ENCODE peak calls at places on chromosomes 11 and 22, in eight cellular contexts. E, S, U, P, H, X, Y and F are unnamed samples.

GRCh38 chr11:61140416-61140815 is 20.8 kb downstream of the VPS37C start:
- DNase-seq in E (no peak), S (no peak), U (no peak), P (no peak), H (no peak), X (no peak), Y (no peak), F (no peak)

GRCh38 chr22:19723990-19724827 is 870 bp downstream of the GP1BB start:
- DNase-seq in E (no peak), S (no peak), U (peak), P (peak), H (peak), X (no peak), Y (no peak), F (no peak)

GRCh38 chr11:75547617-75548054 is 14.4 kb upstream of the SERPINH1 start:
- DNase-seq in E (peak), S (peak), U (peak), P (no peak), H (peak), X (peak), Y (peak), F (no peak)

GRCh38 chr11:83520849-83521248 is 234.7 kb upstream of the CCDC90B start:
- DNase-seq in E (no peak), S (no peak), U (no peak), P (no peak), H (no peak), X (no peak), Y (no peak), F (no peak)

GRCh38 chr11:36150986-36151385 is 138.2 kb downstream of the COMMD9 start:
- DNase-seq in E (no peak), S (no peak), U (no peak), P (no peak), H (no peak), X (peak), Y (no peak), F (no peak)

GRCh38 chr11:124602193-124602592 is 9.0 kb upstream of the PANX3 start:
- DNase-seq in E (no peak), S (no peak), U (peak), P (no peak), H (no peak), X (peak), Y (peak), F (no peak)

GRCh38 chr11:114619659-114620173 is 24.1 kb upstream of the NXPE4 start:
- DNase-seq in E (no peak), S (no peak), U (no peak), P (no peak), H (no peak), X (no peak), Y (no peak), F (no peak)

GRCh38 chr11:94751806-94752205 is 16.4 kb upstream of the AMOTL1 start:
- DNase-seq in E (no peak), S (no peak), U (peak), P (no peak), H (no peak), X (peak), Y (peak), F (no peak)

GRCh38 chr11:76694664-76695063 is 24.1 kb upstream of the LRRC32 start:
- DNase-seq in E (no peak), S (no peak), U (peak), P (no peak), H (no peak), X (peak), Y (peak), F (no peak)

GRCh38 chr22:27877501-27877900 is 41.6 kb downstream of the PITPNB start:
- DNase-seq in E (no peak), S (no peak), U (no peak), P (no peak), H (no peak), X (no peak), Y (no peak), F (no peak)

GRCh38 chr22:39250838-39251237 is 6.1 kb upstream of the PDGFB start:
- DNase-seq in E (no peak), S (no peak), U (no peak), P (no peak), H (no peak), X (no peak), Y (no peak), F (no peak)

GRCh38 chr11:93648168-93648567 is 13.3 kb upstream of the CEP295 start:
- DNase-seq in E (no peak), S (no peak), U (peak), P (no peak), H (no peak), X (peak), Y (peak), F (no peak)

GRCh38 chr11:9803685-9804413 is 140.0 kb downstream of the SWAP70 start:
- DNase-seq in E (no peak), S (no peak), U (no peak), P (no peak), H (no peak), X (peak), Y (no peak), F (no peak)

GRCh38 chr22:39134366-39135091 is 18.0 kb downstream of the CBX7 start:
- DNase-seq in E (no peak), S (no peak), U (no peak), P (no peak), H (no peak), X (no peak), Y (no peak), F (no peak)

GRCh38 chr11:118531597-118532084 is 649 bp downstream of the TMEM25 start:
- DNase-seq in E (no peak), S (no peak), U (no peak), P (no peak), H (no peak), X (no peak), Y (no peak), F (no peak)

GRCh38 chr11:19810852-19811251 is 98.2 kb downstream of the NAV2 start:
- DNase-seq in E (no peak), S (no peak), U (peak), P (no peak), H (no peak), X (no peak), Y (no peak), F (no peak)

GRCh38 chr22:33589297-33589696 is 331.0 kb downstream of the LARGE1 start:
- DNase-seq in E (no peak), S (no peak), U (no peak), P (no peak), H (no peak), X (no peak), Y (no peak), F (no peak)

DNA sequence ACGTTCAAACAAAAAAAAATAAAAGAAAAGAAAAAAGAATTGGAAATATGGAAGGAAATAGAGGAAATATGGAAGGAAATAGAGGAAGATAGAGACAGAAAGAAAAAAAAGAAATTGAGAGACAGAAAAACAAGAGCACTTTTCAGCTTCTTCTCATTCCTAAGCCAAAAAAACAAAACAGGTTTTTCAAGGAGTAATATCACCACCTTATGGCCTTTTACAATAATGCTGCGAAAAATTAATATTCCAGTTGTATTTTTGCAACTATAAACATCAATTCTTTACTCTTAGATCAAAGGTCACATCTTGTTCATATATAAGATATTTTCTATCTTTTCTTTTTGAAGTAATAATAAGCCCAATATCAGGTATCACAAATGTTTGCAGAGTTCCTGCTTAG is 328.3 kb downstream of the FAT3 start:
- DNase-seq in E (no peak), S (no peak), U (peak), P (no peak), H (no peak), X (peak), Y (no peak), F (no peak)
- TF ChIP-seq CTCF in E (no peak), S (no peak), U (peak), P (no peak), H (peak), X (peak), Y (peak), F (peak)

GRCh38 chr11:120228794-120229384 is 11.1 kb upstream of the POU2F3 start:
- DNase-seq in E (peak), S (no peak), U (no peak), P (no peak), H (no peak), X (no peak), Y (no peak), F (no peak)
- TF ChIP-seq CTCF in E (peak), S (no peak), U (peak), P (no peak), H (peak), X (no peak), Y (peak), F (peak)

GRCh38 chr11:26905368-26905767 is 88.5 kb upstream of the FIBIN start:
- DNase-seq in E (no peak), S (no peak), U (no peak), P (no peak), H (no peak), X (peak), Y (peak), F (no peak)
- TF ChIP-seq CTCF in E (no peak), S (no peak), U (no peak), P (no peak), H (no peak), X (peak), Y (no peak), F (no peak)

DNA sequence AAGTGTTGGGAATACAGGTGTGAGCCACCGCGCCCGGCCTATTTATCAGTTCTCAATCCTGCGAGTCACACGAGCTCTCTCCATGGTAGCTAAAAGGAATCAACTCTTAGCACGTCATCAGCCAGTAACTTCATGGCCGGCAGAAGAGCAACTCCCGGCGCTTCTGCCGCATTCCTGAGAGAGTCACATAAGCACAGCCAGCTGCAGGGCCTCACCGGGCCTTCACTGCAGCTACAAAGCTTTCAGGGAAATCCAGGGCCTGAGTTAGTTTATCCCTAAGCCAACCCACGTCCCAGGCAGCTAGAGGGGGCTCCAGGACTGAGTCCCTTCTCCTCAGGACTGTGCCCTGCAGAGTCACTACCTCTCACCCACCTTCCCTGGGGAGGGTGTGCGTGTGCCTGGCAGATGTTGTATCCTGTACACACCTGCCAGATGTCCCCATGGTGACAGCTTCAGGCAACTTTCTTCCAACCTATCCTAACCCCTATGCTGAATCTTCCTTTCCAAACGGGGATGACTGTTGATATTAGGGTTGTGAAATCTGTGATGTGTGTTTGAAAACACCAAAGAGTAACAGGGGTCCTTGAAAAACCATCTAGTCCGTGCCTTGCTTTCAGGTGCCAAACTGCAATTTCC is 45.9 kb upstream of the ARFGAP3 start:
- DNase-seq in E (no peak), S (no peak), U (no peak), P (no peak), H (no peak), X (peak), Y (no peak), F (no peak)
- TF ChIP-seq CTCF in E (no peak), S (no peak), U (no peak), P (no peak), H (no peak), X (no peak), Y (no peak), F (no peak)

GRCh38 chr11:1128333-1129142 is 29.2 kb upstream of the MUC5AC start:
- DNase-seq in E (peak), S (no peak), U (no peak), P (no peak), H (no peak), X (no peak), Y (no peak), F (no peak)

GRCh38 chr11:1126491-1126926 is 31.2 kb upstream of the MUC5AC start:
- DNase-seq in E (no peak), S (no peak), U (no peak), P (no peak), H (no peak), X (no peak), Y (no peak), F (no peak)

GRCh38 chr11:1125803-1126202 is 31.9 kb upstream of the MUC5AC start:
- DNase-seq in E (no peak), S (no peak), U (no peak), P (no peak), H (no peak), X (no peak), Y (no peak), F (no peak)

GRCh38 chr11:1127664-1128162 is 30.0 kb upstream of the MUC5AC start:
- DNase-seq in E (no peak), S (no peak), U (no peak), P (no peak), H (no peak), X (no peak), Y (no peak), F (no peak)

GRCh38 chr11:1126935-1127663 is 30.7 kb upstream of the MUC5AC start:
- DNase-seq in E (no peak), S (peak), U (no peak), P (no peak), H (no peak), X (no peak), Y (no peak), F (no peak)
- TF ChIP-seq CTCF in E (no peak), S (no peak), U (no peak), P (no peak), H (no peak), X (no peak), Y (no peak), F (no peak)

DNA sequence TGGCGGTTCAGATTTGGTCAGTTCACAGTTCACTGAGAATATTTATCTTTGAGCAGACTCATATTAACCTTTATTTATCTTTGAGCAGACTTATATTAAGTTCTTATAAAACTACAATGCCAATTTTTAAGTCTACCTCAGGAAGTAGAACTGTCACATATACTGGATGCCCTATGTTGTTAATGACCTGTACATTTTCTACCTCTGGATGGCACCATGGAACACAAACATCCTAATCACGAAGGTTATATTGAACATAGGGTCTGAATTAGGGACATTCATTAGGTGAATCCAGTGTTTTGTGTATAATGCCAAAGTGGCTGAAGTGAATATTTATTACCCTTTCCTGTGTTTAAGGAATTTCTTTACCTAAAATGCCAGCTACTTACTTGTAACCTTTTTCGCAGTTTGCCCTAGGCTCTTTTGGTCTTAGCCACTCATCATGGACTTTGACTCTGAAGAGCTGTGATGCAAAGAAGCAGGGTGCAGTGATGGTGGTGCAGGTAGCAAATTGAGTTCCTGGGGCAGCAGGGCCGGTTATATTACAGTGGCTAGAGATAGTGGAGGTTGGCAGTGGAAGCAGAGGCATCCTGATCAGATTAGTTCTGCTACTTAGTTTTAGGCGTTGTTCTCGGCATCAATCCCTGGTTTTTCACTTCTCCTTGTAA is 71.8 kb downstream of the STIM1 start:
- DNase-seq in E (no peak), S (no peak), U (no peak), P (no peak), H (no peak), X (no peak), Y (no peak), F (no peak)
- TF ChIP-seq CTCF in E (no peak), S (no peak), U (peak), P (no peak), H (no peak), X (no peak), Y (peak), F (no peak)

DNA sequence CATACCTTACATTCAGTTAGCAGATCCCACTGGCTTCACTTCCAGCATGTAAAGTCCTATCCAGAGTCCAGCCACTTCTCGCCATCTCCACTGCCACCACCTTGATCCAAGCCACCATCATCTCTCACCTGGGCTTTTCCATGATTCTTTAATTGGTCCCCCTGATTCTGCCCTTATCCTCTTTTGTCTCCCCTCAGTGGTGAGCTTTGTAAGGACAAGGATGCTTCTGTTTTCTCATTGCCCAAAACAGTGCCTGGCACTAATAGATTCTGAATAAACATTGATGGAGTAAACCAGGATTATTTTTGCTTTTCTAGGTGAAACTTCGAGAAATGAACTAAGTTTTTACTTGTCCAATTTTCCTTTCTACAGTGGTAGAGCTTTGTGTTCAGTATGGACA is 4.4 kb downstream of the POLA2 start:
- DNase-seq in E (no peak), S (no peak), U (no peak), P (no peak), H (no peak), X (no peak), Y (no peak), F (no peak)
- TF ChIP-seq CTCF in E (no peak), S (no peak), U (peak), P (no peak), H (no peak), X (no peak), Y (peak), F (peak)